ENCODE peak calls at places on chromosomes 11 and 22, in six cellular contexts. Q is GM12891, D is tibial nerve, R is GM12878, G is A549, Y is transverse colon. N is an unnamed sample.

GRCh38 chr11:100942016-100942415 is 187.6 kb downstream of the PGR start:
- DNase-seq in Q (no peak), D (no peak), R (no peak), G (no peak), Y (peak; percentile 11), N (no peak)

GRCh38 chr11:19880088-19880345 is 167.4 kb downstream of the NAV2 start:
- DNase-seq in Q (no peak), D (no peak), R (no peak), G (no peak), Y (no peak), N (no peak)

GRCh38 chr22:44550666-44551491 is 52.8 kb upstream of the RTL6 start:
- DNase-seq in Q (no peak), D (no peak), R (peak; percentile 9), G (peak; percentile 16), Y (peak; percentile 64), N (peak; percentile 53)

GRCh38 chr11:87322570-87322969 is 284.8 kb downstream of the TMEM135 start:
- DNase-seq in Q (no peak), D (no peak), R (no peak), G (no peak), Y (no peak), N (no peak)

GRCh38 chr11:44564653-44565007 is 833 bp upstream of the CD82 start:
- DNase-seq in Q (no peak), D (peak; percentile 70), R (no peak), G (no peak), Y (peak; percentile 63), N (peak; percentile 61)

GRCh38 chr11:15826826-15827225 is 529.5 kb downstream of the SOX6 start:
- DNase-seq in Q (peak; percentile 5), D (no peak), R (no peak), G (peak; percentile 20), Y (peak; percentile 32), N (peak; percentile 12)

GRCh38 chr22:23036684-23037428 is 33.5 kb upstream of the GNAZ start:
- DNase-seq in Q (no peak), D (no peak), R (no peak), G (peak; percentile 9), Y (no peak), N (peak; percentile 15)

GRCh38 chr11:504053-504993 is 2.7 kb downstream of the RNH1 start:
- DNase-seq in Q (peak; percentile 50), D (no peak), R (no peak), G (no peak), Y (peak; percentile 38), N (no peak)

GRCh38 chr11:69911310-69912160 is 92.3 kb upstream of the FGF3 start:
- DNase-seq in Q (no peak), D (no peak), R (no peak), G (no peak), Y (no peak), N (no peak)

DNA sequence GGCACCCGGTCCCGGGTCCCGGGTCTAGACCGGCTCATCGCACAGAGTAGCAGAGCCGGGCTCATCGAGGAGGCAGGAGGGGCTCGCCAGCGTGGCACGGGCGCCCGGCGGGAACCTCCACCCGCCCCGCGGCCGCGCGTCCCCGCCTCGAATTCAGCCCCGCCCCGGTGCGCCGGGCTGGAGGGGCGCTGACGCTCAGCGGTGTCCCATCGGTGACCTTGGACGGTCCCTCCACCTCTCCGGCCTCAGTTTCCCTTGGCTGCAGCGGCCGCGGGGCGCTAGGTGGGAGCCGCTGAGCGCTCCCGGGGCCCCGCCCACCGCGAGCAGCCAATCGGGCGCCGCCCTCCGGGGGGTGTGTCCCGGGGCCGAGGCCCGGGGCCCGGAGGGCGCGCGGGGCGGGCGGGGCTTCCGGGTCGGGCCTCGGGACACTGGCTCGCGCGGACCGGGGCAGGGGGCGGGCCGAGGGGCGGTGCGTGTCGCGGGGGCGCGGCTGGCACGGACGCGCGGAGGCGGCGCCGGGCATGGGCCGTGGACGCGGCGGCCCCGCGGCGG is at the start of gene PPARA:
- DNase-seq in Q (peak; percentile 98), D (peak; percentile 89), R (no peak), G (peak; percentile 51), Y (peak; percentile 96), N (peak; percentile 82)
- TF ChIP-seq POLR2A in Q (no peak), D (peak; percentile 44), R (no peak), G (no peak), Y (peak; percentile 79), N (no peak)

DNA sequence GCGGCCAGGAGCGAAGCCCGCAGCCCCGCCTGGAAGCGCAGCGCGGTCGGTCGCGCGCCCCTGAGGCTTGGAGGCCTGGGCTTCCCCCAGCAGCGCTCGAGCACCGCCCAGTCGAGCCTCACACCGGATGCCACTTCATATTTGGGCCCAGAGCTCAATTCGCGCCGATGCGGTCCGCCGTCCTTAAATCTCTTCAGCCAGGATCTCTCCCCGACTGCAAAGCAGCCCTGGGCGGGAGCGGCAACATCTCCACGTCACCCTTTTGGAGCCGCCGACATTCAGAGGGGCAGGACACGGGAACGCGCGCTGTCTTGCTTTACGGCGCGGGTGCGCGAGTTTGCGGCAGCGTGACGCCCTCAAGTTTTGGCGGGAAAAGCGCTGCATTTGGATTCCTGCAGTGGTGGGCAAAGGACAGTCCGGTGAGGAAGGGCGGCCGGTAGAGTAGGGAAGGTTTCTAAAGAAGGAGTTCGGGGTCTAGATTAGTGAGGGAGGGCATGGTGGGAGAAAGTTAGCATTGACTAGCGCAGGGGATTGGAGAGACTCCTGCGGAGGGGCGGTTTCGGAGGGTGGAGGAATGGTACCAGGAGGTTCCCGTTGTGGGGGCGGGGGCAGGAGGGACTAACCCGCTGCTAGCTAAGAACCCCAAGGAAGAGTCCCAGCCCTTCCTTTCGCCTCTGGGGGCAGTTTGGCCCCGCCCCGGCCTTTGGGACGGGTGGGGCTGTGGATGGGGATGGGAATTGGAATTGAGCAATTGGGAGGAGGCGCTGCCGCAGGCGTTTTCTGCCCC is 824 bp downstream of the CHEK1 start:
- DNase-seq in Q (peak; percentile 66), D (peak; percentile 68), R (peak; percentile 77), G (peak; percentile 94), Y (peak; percentile 90), N (peak; percentile 50)
- TF ChIP-seq POLR2A in Q (peak; percentile 82), D (no peak), R (peak; percentile 99), G (peak; percentile 58), Y (peak; percentile 79), N (peak; percentile 49)

DNA sequence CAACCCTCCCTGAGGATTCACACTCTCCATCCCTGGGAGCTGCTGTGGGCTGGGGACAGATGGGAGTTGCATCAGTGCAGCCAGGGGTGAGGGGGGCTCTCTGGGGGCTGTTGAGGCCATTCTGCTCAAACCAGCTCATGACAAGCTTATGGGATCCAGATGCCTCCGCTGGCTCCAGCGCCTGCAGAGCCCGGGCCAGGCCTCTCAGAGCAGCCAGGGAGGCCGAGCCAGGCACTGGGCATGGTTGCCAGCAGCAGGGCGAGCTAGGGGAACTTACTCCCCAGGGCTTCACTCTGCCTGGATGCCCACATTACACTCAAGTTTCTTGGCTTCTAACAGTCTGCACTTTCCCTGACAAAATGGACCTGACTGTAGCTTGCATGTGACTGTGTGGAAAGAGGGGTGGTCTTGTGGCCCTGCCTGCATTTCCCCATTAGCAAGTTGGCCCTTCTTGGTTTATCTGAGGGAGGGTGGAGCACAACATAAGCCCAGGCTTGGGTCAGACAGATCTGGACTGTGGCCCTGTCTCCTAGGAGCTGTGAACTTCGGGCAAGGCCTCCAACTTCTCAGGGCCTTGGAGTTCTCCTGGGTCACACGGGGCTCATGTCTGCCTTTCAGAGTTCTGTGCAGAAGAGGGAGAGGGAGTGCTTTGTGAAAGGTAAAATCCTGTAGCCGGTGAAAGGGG is 34.5 kb upstream of the CYB5R3 start:
- DNase-seq in Q (no peak), D (no peak), R (no peak), G (no peak), Y (peak; percentile 53), N (no peak)
- TF ChIP-seq POLR2A in Q (no peak), D (no peak), R (no peak), G (no peak), Y (no peak), N (no peak)

DNA sequence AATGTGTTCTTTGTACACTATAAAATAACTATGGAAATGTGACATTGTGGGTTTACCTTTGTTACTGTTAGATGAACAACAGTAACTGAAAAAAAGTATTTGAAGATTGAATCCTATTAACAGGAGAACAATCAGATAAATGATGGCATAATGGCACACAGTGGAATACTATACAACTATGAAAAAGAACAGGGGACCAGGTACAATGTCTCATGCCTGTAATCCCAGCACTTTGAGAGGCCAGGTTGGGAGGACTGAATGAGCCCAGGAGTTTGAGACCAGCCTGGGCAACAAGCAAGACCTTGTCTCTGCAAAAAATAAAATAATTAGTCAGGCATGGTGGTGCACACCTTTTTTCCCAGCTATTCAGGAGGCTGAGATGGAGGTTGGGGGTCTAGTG is 14.4 kb upstream of the OSBP start:
- DNase-seq in Q (no peak), D (no peak), R (no peak), G (no peak), Y (no peak), N (no peak)
- TF ChIP-seq POLR2A in Q (no peak), D (no peak), R (no peak), G (no peak), Y (no peak), N (no peak)

DNA sequence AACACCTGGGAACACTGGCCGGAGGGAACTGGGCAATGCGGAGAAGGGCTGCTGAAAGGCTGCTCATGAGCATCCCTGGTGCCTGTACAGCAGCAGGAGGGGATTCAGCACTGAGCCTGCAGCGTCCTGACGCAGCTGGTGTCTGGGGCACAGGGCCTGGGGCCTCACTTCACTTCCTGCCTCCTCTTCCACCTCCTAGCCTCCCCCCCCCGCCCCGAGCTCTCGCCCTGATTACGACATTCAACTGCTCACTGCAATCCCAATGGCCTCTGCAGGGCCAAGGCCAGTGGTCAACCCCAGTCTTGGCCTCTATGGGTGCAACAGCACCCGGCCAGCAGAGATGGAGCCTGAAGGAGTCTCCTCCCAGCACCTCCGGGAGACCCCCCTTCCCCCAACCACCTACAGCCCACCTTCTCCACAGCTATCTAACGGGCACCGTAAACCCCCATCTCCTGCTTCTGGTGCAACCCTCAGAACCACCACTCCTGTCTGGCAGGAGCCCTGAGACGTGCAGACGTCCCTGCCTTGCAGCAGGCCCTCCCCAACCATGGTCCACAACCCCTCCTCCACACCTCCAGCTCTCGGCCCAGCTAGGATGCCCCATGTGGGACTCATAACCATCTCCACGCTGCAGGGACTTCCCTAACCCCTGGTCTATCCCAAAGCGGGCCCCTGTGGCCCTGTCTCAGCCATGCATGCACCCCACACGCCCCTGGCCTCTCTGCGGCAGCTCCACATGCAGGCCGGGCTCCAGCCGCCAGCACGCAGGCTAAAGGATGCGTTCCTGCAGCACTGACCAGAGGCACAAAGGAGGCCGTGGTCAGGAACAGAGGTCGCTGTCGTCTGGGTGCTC is 38.2 kb downstream of the BRD1 start:
- DNase-seq in Q (no peak), D (peak; percentile 30), R (no peak), G (no peak), Y (peak; percentile 31), N (no peak)
- TF ChIP-seq POLR2A in Q (no peak), D (no peak), R (no peak), G (no peak), Y (no peak), N (no peak)

DNA sequence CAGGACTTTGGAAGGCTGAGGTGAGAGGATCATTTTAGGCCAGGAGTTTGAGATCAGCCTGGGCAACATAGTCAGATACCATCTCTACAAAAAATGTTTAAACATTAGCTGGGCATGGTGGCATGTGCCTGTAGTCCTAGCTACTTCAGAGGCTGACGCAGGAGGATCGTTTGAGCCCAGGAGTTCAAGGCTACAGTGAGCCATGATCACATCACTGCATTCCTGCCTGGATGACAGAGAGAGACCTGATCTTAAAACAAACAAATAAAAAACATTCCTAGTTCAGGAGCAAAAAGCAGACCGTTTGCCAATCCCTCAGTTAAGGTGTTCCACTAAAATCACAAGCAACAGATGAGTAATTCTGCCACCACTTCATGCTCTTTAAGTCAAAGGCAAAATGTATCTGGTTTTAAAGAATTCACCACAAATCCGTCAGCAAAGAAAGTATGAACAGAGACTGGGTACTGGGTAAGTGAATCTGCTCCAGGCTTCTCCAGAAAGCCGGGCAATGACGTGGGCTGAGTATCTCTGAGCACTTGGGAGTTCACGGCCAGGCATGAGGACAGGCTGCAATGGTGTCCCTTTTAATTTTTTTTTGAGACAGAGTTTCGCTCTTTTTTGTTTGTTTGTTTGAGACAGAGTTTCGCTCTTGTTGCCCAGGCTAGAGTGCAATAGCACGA is 19.5 kb downstream of the CLTCL1 start:
- DNase-seq in Q (no peak), D (no peak), R (no peak), G (peak; percentile 90), Y (no peak), N (no peak)
- TF ChIP-seq POLR2A in Q (no peak), D (no peak), R (no peak), G (no peak), Y (no peak), N (no peak)